ENCODE peak calls at places on chromosomes 6 and 20, in five cellular contexts. H is left ventricle myocardium inferior, S is thyroid gland, T is gastrocnemius medialis, V is stomach. X is an unnamed sample. For H3K9me3, the result is how much of the 10 kb centered on the place peaks cover.

GRCh38 chr6:40788661-40789111 is 201.5 kb upstream of the LRFN2 start:
- DNase-seq in H (no peak), S (peak), T (no peak), V (no peak), X (no peak)

GRCh38 chr6:46931416-46931815 is 9.7 kb upstream of the ADGRF5 start:
- DNase-seq in H (no peak), S (no peak), T (no peak), V (no peak), X (no peak)

GRCh38 chr6:3258720-3259490 is at the start of gene PSMG4:
- DNase-seq in H (peak), S (peak), T (peak), V (peak), X (peak)

GRCh38 chr6:38065734-38066133 is 246.2 kb downstream of the ZFAND3 start:
- DNase-seq in H (no peak), S (no peak), T (no peak), V (no peak), X (no peak)

GRCh38 chr6:106156413-106156812 is 70.3 kb downstream of the PRDM1 start:
- DNase-seq in H (no peak), S (no peak), T (no peak), V (no peak), X (no peak)

GRCh38 chr6:163324928-163325784 is 89.4 kb upstream of the QKI start:
- DNase-seq in H (peak), S (peak), T (no peak), V (peak), X (peak)

GRCh38 chr6:13908955-13909381 is 15.8 kb upstream of the RNF182 start:
- DNase-seq in H (no peak), S (peak), T (peak), V (peak), X (no peak)

GRCh38 chr6:79421001-79421411 is 116.2 kb downstream of the LCA5 start:
- DNase-seq in H (no peak), S (no peak), T (no peak), V (no peak), X (no peak)

GRCh38 chr20:13260620-13261279 is 39.7 kb downstream of the ISM1 start:
- DNase-seq in H (no peak), S (peak), T (no peak), V (no peak), X (no peak)

GRCh38 chr6:112252571-112253504 is 1.5 kb downstream of the LAMA4 start:
- DNase-seq in H (no peak), S (no peak), T (no peak), V (no peak), X (no peak)

GRCh38 chr6:18269253-18269652 is 4.9 kb upstream of the DEK start:
- DNase-seq in H (no peak), S (no peak), T (no peak), V (no peak), X (no peak)

GRCh38 chr6:129890164-129890563 is 29.0 kb upstream of the TMEM244 start:
- DNase-seq in H (no peak), S (no peak), T (no peak), V (no peak), X (no peak)

GRCh38 chr6:35451354-35452185 is 568 bp upstream of the FANCE start:
- DNase-seq in H (no peak), S (no peak), T (no peak), V (no peak), X (no peak)

GRCh38 chr6:72649032-72649984 is 27.4 kb downstream of the KCNQ5 start:
- DNase-seq in H (no peak), S (peak), T (no peak), V (no peak), X (no peak)

GRCh38 chr6:88983532-88983931 is 20.1 kb upstream of the RNGTT start:
- DNase-seq in H (no peak), S (no peak), T (no peak), V (no peak), X (no peak)

GRCh38 chr20:45307076-45307645 is 521 bp downstream of the RBPJL start:
- DNase-seq in H (no peak), S (no peak), T (no peak), V (no peak), X (no peak)

GRCh38 chr20:29299811-29300578 is 1957.5 kb upstream of the DEFB115 start:
- DNase-seq in H (no peak), S (no peak), T (no peak), V (no peak), X (no peak)
- H3K9me3 ChIP-seq in H (half or more), S (under half), T (under half), V (under half), X (under half)

GRCh38 chr6:137882225-137882961 is 15.3 kb downstream of the TNFAIP3 start:
- DNase-seq in H (no peak), S (no peak), T (no peak), V (no peak), X (no peak)
- H3K27ac ChIP-seq in H (no peak), S (no peak), T (no peak), V (no peak), X (no peak)

DNA sequence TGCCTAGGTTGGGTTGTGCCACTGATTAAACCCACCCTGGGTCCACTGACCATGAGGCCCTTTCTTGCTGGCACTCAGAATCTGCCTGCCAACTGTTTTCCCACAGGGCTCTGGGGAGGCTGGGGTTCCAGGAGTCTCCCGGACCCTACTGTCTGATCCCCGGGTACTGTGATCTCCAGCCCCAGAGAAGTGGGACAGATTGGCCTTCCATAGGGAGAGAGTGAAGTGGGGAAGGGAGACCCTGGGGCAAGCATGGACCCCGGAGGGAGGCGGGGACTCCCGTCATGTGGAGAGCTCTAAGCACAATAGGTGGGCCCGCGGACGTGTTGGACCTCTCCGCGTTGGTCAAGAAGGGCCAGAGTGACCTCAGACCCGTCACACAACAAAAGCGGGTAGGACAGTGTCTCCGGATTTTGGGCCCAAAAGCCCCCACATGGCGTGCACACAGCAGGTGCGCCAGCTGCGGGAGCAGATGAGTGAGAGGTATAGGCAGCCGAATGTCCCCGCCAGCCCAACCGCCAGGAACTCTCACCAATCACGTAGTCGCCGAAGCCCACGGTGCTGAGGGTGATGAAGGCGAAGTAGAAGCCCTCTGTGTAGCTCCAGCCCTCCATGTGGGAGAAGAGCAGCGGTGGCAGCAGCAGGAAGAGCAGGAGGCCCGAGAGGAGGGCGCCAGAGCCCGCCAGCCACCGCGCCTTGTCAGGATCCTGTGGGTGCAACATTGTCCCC is 10.6 kb downstream of the KCNK17 start:
- DNase-seq in H (no peak), S (no peak), T (no peak), V (no peak), X (no peak)
- TF ChIP-seq CTCF in H (peak), S (no peak), T (peak), V (no peak), X (no peak)

DNA sequence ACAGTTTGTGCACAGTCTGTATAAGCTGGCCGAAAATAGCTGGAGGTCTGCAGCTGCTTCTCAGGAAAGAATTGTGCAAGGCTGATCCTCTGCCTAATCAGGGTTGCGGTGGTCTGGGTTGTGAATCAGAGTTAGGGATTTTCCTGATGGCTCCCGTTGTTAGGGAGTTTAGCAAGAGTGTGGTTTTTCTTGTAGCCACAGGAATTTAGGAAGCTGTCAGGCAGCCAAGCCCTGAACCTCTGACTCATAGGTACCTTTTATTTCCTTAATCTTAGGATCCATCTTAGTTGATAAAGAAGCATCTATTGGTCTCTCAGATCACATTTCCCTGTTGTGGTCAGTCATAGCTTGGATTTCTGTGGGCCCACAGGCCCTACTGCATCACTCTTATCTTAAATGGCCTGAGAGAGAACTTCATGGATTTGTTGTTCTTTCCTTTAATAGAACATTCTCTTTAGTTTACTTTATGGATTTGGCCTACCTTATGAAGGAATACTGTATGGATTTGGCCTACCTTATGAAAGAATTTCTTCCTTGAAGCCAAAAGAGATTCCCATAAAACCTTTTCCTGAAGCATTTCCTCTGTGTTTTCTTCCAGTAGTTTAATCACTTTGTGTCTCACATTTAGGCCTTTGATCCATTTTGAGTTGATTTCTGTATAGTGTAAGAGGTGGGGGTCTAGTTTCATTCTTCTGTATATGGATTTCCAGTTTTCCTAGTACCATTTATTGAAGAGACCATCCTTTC is 10.3 kb downstream of the KIF25 start:
- DNase-seq in H (no peak), S (no peak), T (no peak), V (peak), X (no peak)
- H3K9me3 ChIP-seq in H (under half), S (under half), T (under half), V (under half), X (under half)

DNA sequence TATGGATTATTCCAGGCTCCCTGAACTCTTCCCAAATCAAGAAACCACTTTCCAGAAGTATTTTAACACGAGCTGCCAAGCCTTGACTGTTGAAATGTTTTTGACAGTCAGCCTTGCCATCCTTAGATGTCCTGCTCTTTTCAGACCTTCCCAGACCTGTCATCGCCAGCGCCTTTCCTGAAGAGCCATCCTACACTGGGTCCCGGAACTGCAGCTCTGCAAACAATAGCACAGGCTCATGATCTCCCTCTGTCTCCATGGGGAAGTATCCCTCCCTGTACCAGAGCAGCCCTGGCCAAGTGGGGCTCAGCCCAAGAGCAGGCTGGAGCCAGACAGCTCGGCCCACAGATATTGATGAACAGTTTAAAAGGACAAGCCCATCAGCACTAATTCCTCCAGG is 136.4 kb upstream of the CDH4 start:
- DNase-seq in H (peak), S (no peak), T (no peak), V (no peak), X (no peak)
- H3K27ac ChIP-seq in H (no peak), S (no peak), T (no peak), V (peak), X (no peak)

DNA sequence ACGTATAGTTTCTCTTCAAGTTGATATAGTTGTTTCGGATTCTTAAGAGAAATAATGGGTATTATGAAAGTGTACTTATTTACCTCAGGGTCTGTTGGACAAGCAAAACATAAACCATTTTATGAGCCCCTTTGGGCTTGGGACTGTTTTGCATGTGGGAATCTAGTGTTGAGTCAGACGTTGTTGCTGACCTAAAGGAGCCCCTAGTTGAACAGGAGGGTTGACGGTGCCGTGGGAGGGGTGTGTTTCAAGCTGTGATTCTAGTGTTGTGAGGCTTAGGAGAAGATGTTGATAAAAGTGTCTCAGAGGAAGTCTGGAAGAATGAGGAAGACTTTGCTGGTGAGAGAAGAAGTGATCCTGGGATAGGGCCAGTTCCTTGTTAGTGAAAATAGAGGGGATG is 140.0 kb downstream of the ARID1B start:
- DNase-seq in H (no peak), S (no peak), T (no peak), V (no peak), X (no peak)
- TF ChIP-seq CTCF in H (no peak), S (no peak), T (no peak), V (no peak), X (no peak)

GRCh38 chr6:168042426-168043192 is 36.4 kb downstream of the FRMD1 start:
- DNase-seq in H (no peak), S (no peak), T (no peak), V (no peak), X (no peak)

GRCh38 chr6:168045141-168045691 is 33.8 kb downstream of the FRMD1 start:
- DNase-seq in H (no peak), S (no peak), T (no peak), V (no peak), X (no peak)

GRCh38 chr6:168044521-168045130 is 34.4 kb downstream of the FRMD1 start:
- DNase-seq in H (no peak), S (no peak), T (no peak), V (no peak), X (no peak)

GRCh38 chr6:168043193-168043847 is 35.7 kb downstream of the FRMD1 start:
- DNase-seq in H (no peak), S (no peak), T (no peak), V (no peak), X (no peak)

DNA sequence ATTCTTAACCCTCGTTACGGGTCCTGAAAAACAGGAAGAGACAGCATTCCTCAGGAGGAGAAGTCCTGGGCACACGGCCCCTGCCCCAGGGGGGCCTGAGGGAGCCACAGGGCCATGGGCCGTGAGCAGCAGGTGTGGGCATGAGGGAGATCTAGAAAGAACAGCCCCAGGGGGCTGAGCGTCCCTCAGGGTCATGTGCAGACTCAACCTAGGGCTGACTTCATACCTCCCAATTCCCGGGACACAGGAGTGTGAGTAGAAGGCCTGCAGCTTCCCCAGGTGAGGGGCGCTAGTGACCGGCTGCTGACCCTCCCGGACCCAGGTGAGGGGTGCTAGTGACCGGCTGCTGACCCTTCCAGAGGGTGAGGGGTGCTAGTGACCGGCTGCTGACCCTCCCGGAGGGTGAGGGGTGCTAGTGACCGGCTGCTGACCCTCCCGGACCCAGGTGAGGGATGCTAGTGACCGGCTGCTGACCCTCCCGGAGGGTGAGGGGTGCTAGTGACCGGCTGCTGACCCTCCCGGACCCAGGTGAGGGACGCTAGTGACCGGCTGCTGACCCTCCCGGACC is 35.1 kb downstream of the FRMD1 start:
- DNase-seq in H (no peak), S (no peak), T (no peak), V (no peak), X (no peak)
- H3K9me3 ChIP-seq in H (under half), S (under half), T (under half), V (under half), X (under half)

DNA sequence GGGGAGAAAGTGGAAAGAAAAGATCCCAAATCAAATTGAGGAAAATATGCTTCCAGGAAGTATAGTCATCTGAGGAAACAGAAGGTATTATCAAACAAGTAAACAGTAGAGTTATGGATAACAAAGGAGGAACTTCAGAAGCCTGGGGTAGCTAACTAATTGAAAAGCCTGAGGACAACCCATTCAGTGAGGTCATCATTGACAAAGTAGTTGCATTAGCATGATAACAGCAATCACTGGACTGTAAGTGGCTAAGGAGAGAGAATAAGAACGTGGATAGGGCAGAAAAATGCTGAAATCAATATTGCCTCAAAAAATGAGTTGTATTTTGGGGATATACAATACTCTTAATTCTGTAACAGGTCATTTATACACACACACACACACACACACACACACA is 33.6 kb upstream of the CTAGE9 start:
- DNase-seq in H (no peak), S (no peak), T (no peak), V (no peak), X (no peak)
- H3K27ac ChIP-seq in H (no peak), S (no peak), T (no peak), V (no peak), X (no peak)

GRCh38 chr6:64507661-64508060 is 872.1 kb downstream of the PHF3 start:
- DNase-seq in H (no peak), S (no peak), T (no peak), V (no peak), X (no peak)

GRCh38 chr6:64504509-64504908 is 868.9 kb downstream of the PHF3 start:
- DNase-seq in H (no peak), S (no peak), T (no peak), V (no peak), X (no peak)

DNA sequence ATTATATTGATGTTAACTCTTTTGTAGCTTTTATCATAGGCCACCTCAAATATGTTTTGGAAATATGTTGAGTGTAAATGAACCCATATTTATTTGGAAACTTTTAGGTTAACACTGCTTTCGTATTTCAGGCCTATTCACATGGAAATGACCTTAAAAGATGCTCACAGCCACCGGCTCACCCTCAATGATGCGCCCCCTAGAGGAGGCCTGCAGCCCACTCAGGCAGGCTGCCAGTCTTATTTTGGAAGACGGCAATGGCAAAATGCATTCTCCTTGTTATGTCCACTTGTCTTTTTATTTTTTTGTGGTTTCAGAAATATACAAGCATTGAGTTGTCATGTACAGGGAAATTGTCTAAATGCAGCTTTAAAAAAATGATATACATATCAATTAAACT is 869.7 kb downstream of the PHF3 start:
- DNase-seq in H (no peak), S (peak), T (no peak), V (no peak), X (no peak)
- TF ChIP-seq CTCF in H (peak), S (no peak), T (no peak), V (no peak), X (no peak)

X was measured in right atrium auricular region.